ENCODE peak calls at places on chromosomes 6 and 20, in five cellular contexts. D is non-pigmented ciliary epithelial cell, R is NCI-H774, O is choroid plexus epithelial cell, L is germinal center. V is an unnamed sample.

GRCh38 chr6:138242987-138243592 is 24.8 kb upstream of the PBOV1 start:
- DNase-seq in D (no peak), R (peak), O (no peak), L (no peak), V (no peak)

GRCh38 chr20:34001378-34001777 is 7.7 kb downstream of the RALY start:
- DNase-seq in D (no peak), O (no peak), R (no peak), L (no peak), V (no peak)

GRCh38 chr20:54608039-54608745 is 132.8 kb downstream of the DOK5 start:
- DNase-seq in L (no peak), R (no peak), O (no peak), D (no peak), V (no peak)

GRCh38 chr20:56764671-56765070 is 135.6 kb downstream of the TFAP2C start:
- DNase-seq in L (no peak), O (no peak), D (no peak), R (no peak), V (no peak)

GRCh38 chr6:11918739-11919605 is 93.1 kb upstream of the HIVEP1 start:
- DNase-seq in L (no peak), D (no peak), R (no peak), O (no peak), V (no peak)

GRCh38 chr6:133046576-133046975 is 194.6 kb upstream of the EYA4 start:
- DNase-seq in D (no peak), R (no peak), O (no peak), L (no peak), V (no peak)

GRCh38 chr20:1539816-1540215 is 17.7 kb downstream of the SIRPD start:
- DNase-seq in R (no peak), D (no peak), L (no peak), O (no peak), V (no peak)

GRCh38 chr6:22081709-22082108 is 215.1 kb downstream of the PRL start:
- DNase-seq in O (no peak), D (no peak), L (no peak), R (no peak), V (no peak)

GRCh38 chr6:150395388-150396009 is 26.7 kb downstream of the IYD start:
- DNase-seq in L (peak), R (peak), D (no peak), O (peak), V (no peak)

GRCh38 chr6:136534268-136534667 is 16.0 kb downstream of the MAP7 start:
- DNase-seq in O (no peak), R (no peak), L (no peak), D (no peak), V (no peak)

GRCh38 chr6:143594647-143595046 is 83.1 kb upstream of the PHACTR2 start:
- DNase-seq in R (no peak), O (peak), L (no peak), D (no peak), V (peak)

GRCh38 chr20:44993343-44993742 is 27.0 kb downstream of the STK4 start:
- DNase-seq in R (no peak), O (peak), D (no peak), L (no peak), V (no peak)

GRCh38 chr6:70411542-70411941 is 1.8 kb upstream of the FAM135A start:
- DNase-seq in L (no peak), D (no peak), O (no peak), R (no peak), V (no peak)

GRCh38 chr6:62150048-62150663 is 135.9 kb downstream of the KHDRBS2 start:
- DNase-seq in O (peak), L (peak), D (no peak), R (no peak), V (no peak)

GRCh38 chr6:103570431-103570830 is 1289.3 kb downstream of the HACE1 start:
- DNase-seq in R (no peak), D (no peak), O (no peak), L (no peak), V (no peak)

GRCh38 chr6:23754197-23754596 is 371.8 kb upstream of the NRSN1 start:
- DNase-seq in O (peak), L (no peak), R (no peak), D (no peak), V (no peak)

V was measured in Right ventricle myocardium inferior.